ENCODE peak calls at places on chromosome 5, in six cellular contexts. One of them, this sample, is unnamed.
A peak's percentile ranks its signal among the peaks of the same experiment; 100 is the strongest.

GRCh38 chr5:155605898-155606297 is 592.3 kb downstream of the KIF4B start:
- DNase-seq in PC-3: no peak
- DNase-seq in astrocyte: no peak
- DNase-seq in DND-41: no peak
- DNase-seq in H1: no peak
- DNase-seq in HCT116: no peak
- DNase-seq in this sample: no peak

GRCh38 chr5:178213748-178214151 is 9.4 kb downstream of the HNRNPAB start:
- DNase-seq in PC-3: no peak
- DNase-seq in astrocyte: no peak
- DNase-seq in DND-41: no peak
- DNase-seq in H1: no peak
- DNase-seq in HCT116: no peak
- DNase-seq in this sample: no peak

GRCh38 chr5:67182406-67182805 is 14.2 kb downstream of the CD180 start:
- DNase-seq in PC-3: no peak
- DNase-seq in astrocyte: peak; percentile 86
- DNase-seq in DND-41: peak; percentile 83
- DNase-seq in H1: peak; percentile 55
- DNase-seq in HCT116: no peak
- DNase-seq in this sample: peak; percentile 20

GRCh38 chr5:149656576-149657182 is 73.4 kb upstream of the PPARGC1B start:
- DNase-seq in PC-3: peak; percentile 83
- DNase-seq in astrocyte: no peak
- DNase-seq in DND-41: peak; percentile 37
- DNase-seq in H1: peak; percentile 95
- DNase-seq in HCT116: no peak
- DNase-seq in this sample: peak; percentile 58

GRCh38 chr5:83474986-83475385 is 3.4 kb downstream of the VCAN start:
- DNase-seq in PC-3: peak; percentile 3
- DNase-seq in astrocyte: no peak
- DNase-seq in DND-41: no peak
- DNase-seq in H1: no peak
- DNase-seq in HCT116: no peak
- DNase-seq in this sample: no peak

GRCh38 chr5:40385544-40385943 is 294.2 kb upstream of the PTGER4 start:
- DNase-seq in PC-3: peak; percentile 99
- DNase-seq in astrocyte: peak; percentile 22
- DNase-seq in DND-41: no peak
- DNase-seq in H1: no peak
- DNase-seq in HCT116: peak; percentile 23
- DNase-seq in this sample: no peak

GRCh38 chr5:119323630-119324000 is 32.2 kb upstream of the TNFAIP8 start:
- DNase-seq in PC-3: peak; percentile 64
- DNase-seq in astrocyte: peak; percentile 42
- DNase-seq in DND-41: no peak
- DNase-seq in H1: no peak
- DNase-seq in HCT116: no peak
- DNase-seq in this sample: no peak

GRCh38 chr5:42944989-42945388 is 95.1 kb downstream of the ANXA2R start:
- DNase-seq in PC-3: peak; percentile 91
- DNase-seq in astrocyte: peak; percentile 96
- DNase-seq in DND-41: no peak
- DNase-seq in H1: no peak
- DNase-seq in HCT116: peak; percentile 24
- DNase-seq in this sample: no peak

GRCh38 chr5:138752341-138752950 is 779 bp upstream of the CTNNA1 start:
- DNase-seq in PC-3: peak; percentile 37
- DNase-seq in astrocyte: no peak
- DNase-seq in DND-41: no peak
- DNase-seq in H1: peak; percentile 57
- DNase-seq in HCT116: peak; percentile 34
- DNase-seq in this sample: peak; percentile 55

GRCh38 chr5:13478831-13479465 is 465.5 kb downstream of the DNAH5 start:
- DNase-seq in PC-3: peak; percentile 83
- DNase-seq in astrocyte: peak; percentile 39
- DNase-seq in DND-41: no peak
- DNase-seq in H1: peak; percentile 48
- DNase-seq in HCT116: no peak
- DNase-seq in this sample: peak; percentile 11

GRCh38 chr5:149795360-149795759 is 65.2 kb downstream of the PPARGC1B start:
- DNase-seq in PC-3: no peak
- DNase-seq in astrocyte: no peak
- DNase-seq in DND-41: no peak
- DNase-seq in H1: no peak
- DNase-seq in HCT116: no peak
- DNase-seq in this sample: no peak

GRCh38 chr5:143041461-143041860 is 271.3 kb downstream of the ARHGAP26 start:
- DNase-seq in PC-3: no peak
- DNase-seq in astrocyte: no peak
- DNase-seq in DND-41: no peak
- DNase-seq in H1: no peak
- DNase-seq in HCT116: no peak
- DNase-seq in this sample: no peak

GRCh38 chr5:123700624-123701023 is 188.6 kb downstream of the CSNK1G3 start:
- DNase-seq in PC-3: peak; percentile 84
- DNase-seq in astrocyte: peak; percentile 99
- DNase-seq in DND-41: no peak
- DNase-seq in H1: no peak
- DNase-seq in HCT116: peak; percentile 32
- DNase-seq in this sample: no peak

GRCh38 chr5:76766746-76767145 is 50.8 kb downstream of the F2R start:
- DNase-seq in PC-3: peak; percentile 68
- DNase-seq in astrocyte: peak; percentile 60
- DNase-seq in DND-41: no peak
- DNase-seq in H1: no peak
- DNase-seq in HCT116: peak; percentile 57
- DNase-seq in this sample: no peak

GRCh38 chr5:95857185-95857945 is 34.8 kb upstream of the GLRX start:
- DNase-seq in PC-3: no peak
- DNase-seq in astrocyte: no peak
- DNase-seq in DND-41: no peak
- DNase-seq in H1: no peak
- DNase-seq in HCT116: no peak
- DNase-seq in this sample: peak; percentile 57

GRCh38 chr5:10695055-10695649 is 65.9 kb downstream of the DAP start:
- DNase-seq in PC-3: peak; percentile 96
- DNase-seq in astrocyte: peak; percentile 51
- DNase-seq in DND-41: no peak
- DNase-seq in H1: peak; percentile 76
- DNase-seq in HCT116: no peak
- DNase-seq in this sample: peak; percentile 74

GRCh38 chr5:128224336-128224735 is 140.8 kb downstream of the SLC12A2 start:
- DNase-seq in PC-3: no peak
- DNase-seq in astrocyte: no peak
- DNase-seq in DND-41: no peak
- DNase-seq in H1: no peak
- DNase-seq in HCT116: no peak
- DNase-seq in this sample: no peak

GRCh38 chr5:157384971-157385709 is 74.9 kb upstream of the NIPAL4 start:
- DNase-seq in PC-3: peak; percentile 98
- DNase-seq in astrocyte: peak; percentile 99
- DNase-seq in DND-41: no peak
- DNase-seq in H1: no peak
- DNase-seq in HCT116: no peak
- DNase-seq in this sample: no peak

GRCh38 chr5:107321906-107322305 is 348.8 kb downstream of the EFNA5 start:
- DNase-seq in PC-3: no peak
- DNase-seq in astrocyte: no peak
- DNase-seq in DND-41: no peak
- DNase-seq in H1: no peak
- DNase-seq in HCT116: no peak
- DNase-seq in this sample: no peak

GRCh38 chr5:77995793-77996409 is 219.8 kb upstream of the TBCA start:
- DNase-seq in PC-3: no peak
- DNase-seq in astrocyte: no peak
- DNase-seq in DND-41: no peak
- DNase-seq in H1: no peak
- DNase-seq in HCT116: no peak
- DNase-seq in this sample: no peak

GRCh38 chr5:177612215-177612673 is 12.3 kb downstream of the B4GALT7 start:
- DNase-seq in PC-3: no peak
- DNase-seq in astrocyte: no peak
- DNase-seq in DND-41: no peak
- DNase-seq in H1: peak; percentile 38
- DNase-seq in HCT116: no peak
- DNase-seq in this sample: no peak

GRCh38 chr5:140588311-140589070 is 23.9 kb downstream of the SLC35A4 start:
- DNase-seq in PC-3: no peak
- DNase-seq in astrocyte: no peak
- DNase-seq in DND-41: no peak
- DNase-seq in H1: no peak
- DNase-seq in HCT116: no peak
- DNase-seq in this sample: no peak

GRCh38 chr5:172505840-172506638 is 51.7 kb upstream of the SH3PXD2B start:
- DNase-seq in PC-3: no peak
- DNase-seq in astrocyte: no peak
- DNase-seq in DND-41: no peak
- DNase-seq in H1: peak; percentile 28
- DNase-seq in HCT116: no peak
- DNase-seq in this sample: no peak

GRCh38 chr5:180589771-180590542 is 1.3 kb downstream of the SCGB3A1 start:
- DNase-seq in PC-3: no peak
- DNase-seq in astrocyte: no peak
- DNase-seq in DND-41: no peak
- DNase-seq in H1: peak; percentile 57
- DNase-seq in HCT116: no peak
- DNase-seq in this sample: no peak
- TF ChIP-seq EZH2 in PC-3: no peak
- TF ChIP-seq EZH2 in astrocyte: no peak
- TF ChIP-seq EZH2 in DND-41: no peak
- TF ChIP-seq EZH2 in H1: no peak
- TF ChIP-seq EZH2 in HCT116: no peak
- TF ChIP-seq EZH2 in this sample: no peak

GRCh38 chr5:88684136-88684500 is 198.9 kb downstream of the MEF2C start:
- DNase-seq in PC-3: no peak
- DNase-seq in astrocyte: no peak
- DNase-seq in DND-41: no peak
- DNase-seq in H1: no peak
- DNase-seq in HCT116: no peak
- DNase-seq in this sample: no peak
- TF ChIP-seq EZH2 in PC-3: no peak
- TF ChIP-seq EZH2 in astrocyte: no peak
- TF ChIP-seq EZH2 in DND-41: no peak
- TF ChIP-seq EZH2 in H1: peak; percentile 34
- TF ChIP-seq EZH2 in HCT116: no peak
- TF ChIP-seq EZH2 in this sample: no peak

GRCh38 chr5:73447234-73448071 is 1.1 kb downstream of the FOXD1 start:
- DNase-seq in PC-3: peak; percentile 38
- DNase-seq in astrocyte: peak; percentile 61
- DNase-seq in DND-41: no peak
- DNase-seq in H1: peak; percentile 78
- DNase-seq in HCT116: no peak
- DNase-seq in this sample: peak; percentile 46
- TF ChIP-seq EZH2 in PC-3: no peak
- TF ChIP-seq EZH2 in astrocyte: no peak
- TF ChIP-seq EZH2 in DND-41: no peak
- TF ChIP-seq EZH2 in H1: peak; percentile 5
- TF ChIP-seq EZH2 in HCT116: no peak
- TF ChIP-seq EZH2 in this sample: peak; percentile 71

GRCh38 chr5:1847611-1848010 is 35.1 kb downstream of the IRX4 start:
- DNase-seq in PC-3: no peak
- DNase-seq in astrocyte: no peak
- DNase-seq in DND-41: no peak
- DNase-seq in H1: no peak
- DNase-seq in HCT116: no peak
- DNase-seq in this sample: no peak

GRCh38 chr5:1853531-1853930 is 29.2 kb downstream of the IRX4 start:
- DNase-seq in PC-3: no peak
- DNase-seq in astrocyte: no peak
- DNase-seq in DND-41: no peak
- DNase-seq in H1: no peak
- DNase-seq in HCT116: no peak
- DNase-seq in this sample: no peak

GRCh38 chr5:1851290-1851934 is 31.3 kb downstream of the IRX4 start:
- DNase-seq in PC-3: no peak
- DNase-seq in astrocyte: no peak
- DNase-seq in DND-41: no peak
- DNase-seq in H1: peak; percentile 75
- DNase-seq in HCT116: no peak
- DNase-seq in this sample: no peak

GRCh38 chr5:1852324-1852947 is 30.3 kb downstream of the IRX4 start:
- DNase-seq in PC-3: no peak
- DNase-seq in astrocyte: no peak
- DNase-seq in DND-41: no peak
- DNase-seq in H1: no peak
- DNase-seq in HCT116: no peak
- DNase-seq in this sample: no peak

GRCh38 chr5:1850324-1851154 is 32.2 kb downstream of the IRX4 start:
- DNase-seq in PC-3: no peak
- DNase-seq in astrocyte: no peak
- DNase-seq in DND-41: no peak
- DNase-seq in H1: no peak
- DNase-seq in HCT116: no peak
- DNase-seq in this sample: no peak
- TF ChIP-seq EZH2 in PC-3: no peak
- TF ChIP-seq EZH2 in astrocyte: no peak
- TF ChIP-seq EZH2 in DND-41: no peak
- TF ChIP-seq EZH2 in H1: no peak
- TF ChIP-seq EZH2 in HCT116: no peak
- TF ChIP-seq EZH2 in this sample: no peak